ENCODE peak calls at places on chromosomes 11 and 22, in five cellular contexts. W is stimulated activated CD4-positive, alpha-beta T cell treated with anti-CD3 and anti-CD28 coated beads, Interleukin-1b, Interleukin-23, amount 100 ng/mL, for 24 hours; V is AG08395; R is activated T-cell treated with anti-CD3 and anti-CD28 coated beads for 1 hour; X is left ventricle myocardium inferior. I is an unnamed sample.

GRCh38 chr11:108787105-108787504 is 122.2 kb downstream of the DDX10 start:
- DNase-seq in R (no peak), V (no peak), X (no peak), W (no peak), I (no peak)

GRCh38 chr22:26887456-26887855 is 230.1 kb downstream of the MIAT start:
- DNase-seq in W (no peak), V (peak; percentile 84), X (no peak), R (no peak), I (no peak)

GRCh38 chr11:827861-828167 is at the start of gene CRACR2B:
- DNase-seq in W (no peak), R (no peak), V (no peak), X (no peak), I (no peak)

GRCh38 chr11:6557761-6558674 is 45.4 kb downstream of the RRP8 start:
- DNase-seq in R (no peak), X (peak; percentile 57), V (no peak), W (no peak), I (no peak)

GRCh38 chr11:115965754-115966504 is 461.7 kb upstream of the CADM1 start:
- DNase-seq in W (no peak), X (no peak), R (no peak), V (no peak), I (no peak)

GRCh38 chr11:129061466-129062194 is 119.0 kb upstream of the TP53AIP1 start:
- DNase-seq in R (no peak), W (no peak), X (no peak), V (no peak), I (no peak)

GRCh38 chr11:75035911-75036536 is 47.3 kb downstream of the NEU3 start:
- DNase-seq in W (no peak), V (no peak), R (no peak), X (no peak), I (no peak)

GRCh38 chr22:19730662-19731360 is 7.5 kb downstream of the GP1BB start:
- DNase-seq in R (peak; percentile 90), V (peak; percentile 93), X (peak; percentile 86), W (peak; percentile 81), I (peak; percentile 56)

GRCh38 chr22:19473578-19473977 is 5.4 kb downstream of the UFD1 start:
- DNase-seq in V (no peak), W (no peak), X (no peak), R (no peak), I (no peak)

GRCh38 chr11:111327908-111328624 is 29.7 kb downstream of the POU2AF3 start:
- DNase-seq in X (peak; percentile 38), W (no peak), V (no peak), R (no peak), I (no peak)

GRCh38 chr22:20061481-20061861 is 18.6 kb upstream of the DGCR8 start:
- DNase-seq in V (no peak), W (no peak), X (no peak), R (no peak), I (no peak)

GRCh38 chr11:115092516-115092915 is 411.7 kb downstream of the CADM1 start:
- DNase-seq in W (no peak), X (no peak), V (no peak), R (no peak), I (no peak)

GRCh38 chr11:112292785-112293407 is 32.2 kb upstream of the PLET1 start:
- DNase-seq in X (no peak), R (no peak), V (peak; percentile 82), W (no peak), I (no peak)

GRCh38 chr22:37995460-37995859 is 11.1 kb upstream of the SOX10 start:
- DNase-seq in V (no peak), W (no peak), R (no peak), X (no peak), I (no peak)

GRCh38 chr11:76770642-76771445 is 12.3 kb upstream of the TSKU start:
- DNase-seq in W (no peak), X (no peak), V (peak; percentile 78), R (no peak), I (no peak)

GRCh38 chr11:69200331-69201047 is 44.8 kb downstream of the SMIM38 start:
- DNase-seq in W (no peak), R (no peak), V (no peak), X (peak; percentile 48), I (no peak)

GRCh38 chr11:68683952-68684384 is 376 bp upstream of the GAL start:
- DNase-seq in W (no peak), R (no peak), V (no peak), X (no peak), I (no peak)

GRCh38 chr11:9662273-9662672 is 1.6 kb upstream of the SWAP70 start:
- DNase-seq in W (no peak), X (no peak), R (no peak), V (no peak), I (no peak)

GRCh38 chr11:39541945-39542351 is 1917.5 kb downstream of the LRRC4C start:
- DNase-seq in W (no peak), R (no peak), X (no peak), V (no peak), I (no peak)

GRCh38 chr11:70084046-70084984 is 6.2 kb downstream of the ANO1 start:
- DNase-seq in X (no peak), W (no peak), R (no peak), V (no peak), I (no peak)

GRCh38 chr11:65797711-65798110 is 10.8 kb downstream of the OVOL1 start:
- DNase-seq in X (no peak), V (no peak), R (no peak), W (no peak), I (no peak)

GRCh38 chr11:72038491-72038890 is 39.8 kb downstream of the IL18BP start:
- DNase-seq in V (peak; percentile 93), W (no peak), X (peak; percentile 67), R (no peak), I (peak; percentile 49)

GRCh38 chr11:2914475-2915195 is 14.6 kb downstream of the PHLDA2 start:
- DNase-seq in R (no peak), V (no peak), W (no peak), X (peak; percentile 76), I (no peak)

GRCh38 chr22:27299181-27300085 is 502.1 kb downstream of the MN1 start:
- DNase-seq in X (no peak), V (peak; percentile 26), R (no peak), W (no peak), I (no peak)

GRCh38 chr22:37201066-37201820 is 11.0 kb downstream of the SSTR3 start:
- DNase-seq in V (no peak), X (no peak), W (no peak), R (no peak), I (no peak)

GRCh38 chr22:32644252-32645100 is 157.0 kb upstream of the TIMP3 start:
- DNase-seq in R (peak; percentile 5), W (no peak), V (no peak), X (peak; percentile 54), I (no peak)

GRCh38 chr22:31089101-31090100 is 8.3 kb downstream of the SMTN start:
- DNase-seq in X (no peak), W (no peak), R (no peak), V (peak; percentile 55), I (no peak)

GRCh38 chr11:57568330-57568766 is 876 bp upstream of the UBE2L6 start:
- DNase-seq in W (peak; percentile 75), R (peak; percentile 88), X (no peak), V (no peak), I (no peak)

GRCh38 chr22:20940178-20940790 is 23.1 kb downstream of the CRKL start:
- DNase-seq in R (no peak), V (peak; percentile 37), W (no peak), X (no peak), I (no peak)

GRCh38 chr11:116513894-116514293 is 258.9 kb downstream of the BUD13 start:
- DNase-seq in V (peak; percentile 7), R (no peak), W (no peak), X (peak; percentile 21), I (no peak)

GRCh38 chr11:27754035-27755017 is 54.1 kb upstream of the BDNF start:
- DNase-seq in R (no peak), X (no peak), V (peak; percentile 25), W (no peak), I (no peak)

GRCh38 chr11:48880021-48880441 is 103.7 kb downstream of the TRIM51G start:
- DNase-seq in X (peak; percentile 7), W (no peak), V (no peak), R (no peak), I (no peak)

GRCh38 chr11:62146476-62147200 is 22.8 kb downstream of the INCENP start:
- DNase-seq in R (no peak), W (no peak), V (no peak), X (no peak), I (no peak)

GRCh38 chr11:2825886-2826678 is 59.5 kb downstream of the CDKN1C start:
- DNase-seq in W (no peak), R (no peak), V (peak; percentile 97), X (peak; percentile 60), I (no peak)

GRCh38 chr11:8261316-8261715 is 2.4 kb downstream of the LMO1 start:
- DNase-seq in X (no peak), V (no peak), W (no peak), R (no peak), I (no peak)

GRCh38 chr22:37329239-37330140 is 47.2 kb downstream of the CYTH4 start:
- DNase-seq in R (no peak), W (no peak), V (peak; percentile 78), X (no peak), I (no peak)

GRCh38 chr11:108369064-108369463 is 98.3 kb downstream of the C11orf65 start:
- DNase-seq in R (no peak), W (no peak), V (no peak), X (no peak), I (no peak)